ENCODE peak calls at places on chromosomes 12 and 14, in five cellular contexts. K is left ventricle myocardium inferior, P is lung, M is HFF-Myc, Q is Peyer's patch. W is an unnamed sample.

GRCh38 chr14:91261115-91261514 is 16.6 kb upstream of the GPR68 start:
- DNase-seq in Q (no peak), M (no peak), K (no peak), P (no peak), W (no peak)

GRCh38 chr12:104354868-104355570 is 51.5 kb downstream of the EID3 start:
- DNase-seq in K (no peak), P (no peak), M (no peak), Q (peak; percentile 6), W (no peak)

GRCh38 chr12:15982921-15983320 is 71.8 kb downstream of the DERA start:
- DNase-seq in K (no peak), Q (no peak), M (no peak), P (no peak), W (no peak)

GRCh38 chr12:50567926-50568325 is 63.1 kb downstream of the DIP2B start:
- DNase-seq in Q (no peak), P (no peak), K (no peak), M (no peak), W (no peak)

GRCh38 chr12:2535583-2536187 is 259.1 kb upstream of the FKBP4 start:
- DNase-seq in Q (no peak), P (no peak), M (no peak), K (no peak), W (no peak)

GRCh38 chr12:4610481-4610880 is 38.4 kb downstream of the AKAP3 start:
- DNase-seq in K (no peak), M (no peak), P (no peak), Q (no peak), W (no peak)

GRCh38 chr14:34331728-34332623 is 130.1 kb downstream of the SPTSSA start:
- DNase-seq in P (peak; percentile 74), Q (peak; percentile 84), K (peak; percentile 49), M (peak; percentile 32), W (peak; percentile 38)

GRCh38 chr12:65208125-65208524 is 38.7 kb downstream of the LEMD3 start:
- DNase-seq in Q (no peak), K (no peak), M (no peak), P (no peak), W (no peak)

GRCh38 chr14:35808076-35808657 is 928 bp downstream of the RALGAPA1 start:
- DNase-seq in P (no peak), K (no peak), Q (peak; percentile 69), M (no peak), W (no peak)

GRCh38 chr12:106919910-106920544 is 35.7 kb upstream of the TMEM263 start:
- DNase-seq in P (no peak), K (no peak), M (peak; percentile 33), Q (no peak), W (no peak)

GRCh38 chr12:10167588-10167987 is 4.3 kb downstream of the OLR1 start:
- DNase-seq in M (no peak), K (no peak), P (no peak), Q (no peak), W (no peak)

GRCh38 chr12:110224379-110225304 is 56.4 kb upstream of the ATP2A2 start:
- DNase-seq in Q (no peak), K (no peak), M (peak; percentile 75), P (no peak), W (no peak)
- TF ChIP-seq CTCF in Q (no peak), K (peak; percentile 72), M (peak; percentile 56), P (peak; percentile 33), W (no peak)

DNA sequence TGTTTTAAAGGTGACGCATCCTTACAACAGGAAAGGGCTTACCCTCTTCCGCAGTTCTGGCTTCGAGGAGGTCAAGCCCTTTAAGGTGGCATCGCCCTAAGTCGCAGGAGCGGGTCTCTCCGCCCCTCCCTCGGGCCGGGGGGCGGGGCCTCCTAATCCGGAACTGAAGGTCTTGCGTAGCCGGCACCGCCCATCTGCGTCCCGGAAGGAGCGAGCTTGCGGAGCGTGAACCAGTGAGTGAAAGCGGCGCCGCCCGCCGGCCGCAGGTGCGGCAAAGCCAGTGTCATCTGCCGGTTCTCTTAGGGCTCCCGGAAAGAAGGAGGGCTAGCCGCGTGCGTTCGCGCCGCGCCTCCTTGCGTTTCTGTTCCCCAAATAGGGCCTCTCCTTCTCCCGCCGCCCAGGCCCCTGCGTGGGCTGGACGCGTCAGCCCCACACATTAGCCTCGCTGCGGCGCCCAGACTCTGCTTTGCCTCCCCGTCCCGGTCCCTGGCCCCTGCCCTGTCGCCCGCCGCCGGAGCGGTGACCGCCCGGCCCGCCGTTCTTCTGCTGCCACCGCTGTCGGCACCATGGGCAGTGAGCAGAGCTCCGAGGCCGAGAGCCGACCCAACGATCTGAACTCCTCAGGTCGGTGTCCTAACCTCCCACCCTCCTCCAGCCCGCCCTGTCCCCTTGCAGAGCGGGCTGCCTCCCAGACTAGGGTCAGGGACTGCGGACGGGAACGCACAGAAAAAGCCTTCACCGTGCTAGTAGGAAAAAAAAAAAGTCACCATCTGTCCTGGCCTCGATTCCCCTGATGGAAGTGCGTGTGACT is at the start of gene BORCS5:
- DNase-seq in K (peak; percentile 98), M (peak; percentile 76), P (peak; percentile 98), Q (peak; percentile 100), W (peak; percentile 99)
- TF ChIP-seq CTCF in K (peak; percentile 33), M (no peak), P (peak; percentile 0), Q (no peak), W (peak; percentile 10)

GRCh38 chr14:61934385-61934784 is 172.2 kb downstream of the SNAPC1 start:
- DNase-seq in P (no peak), M (peak; percentile 50), Q (no peak), K (no peak), W (no peak)
- TF ChIP-seq CTCF in P (no peak), M (no peak), Q (no peak), K (no peak), W (no peak)

GRCh38 chr12:27063250-27063851 is 19.0 kb downstream of the C12orf71 start:
- DNase-seq in M (no peak), Q (no peak), K (no peak), P (no peak), W (no peak)

GRCh38 chr12:27064397-27065342 is 17.7 kb downstream of the C12orf71 start:
- DNase-seq in P (no peak), M (no peak), K (no peak), Q (no peak), W (no peak)

GRCh38 chr12:27068863-27069262 is 13.5 kb downstream of the C12orf71 start:
- DNase-seq in Q (no peak), K (no peak), P (no peak), M (no peak), W (no peak)
- TF ChIP-seq CTCF in Q (no peak), K (no peak), P (no peak), M (no peak), W (no peak)

W was measured in CD8-positive, alpha-beta T cell.